ENCODE peak calls at places on chromosomes 13 and 19, in five cellular contexts. A is putamen, M is fibroblast of gingiva, E is left lung, O is heart left ventricle. C is an unnamed sample.

GRCh38 chr13:84500016-84500415 is 617.7 kb upstream of the SLITRK1 start:
- DNase-seq in A (no peak), M (peak), E (no peak), O (no peak), C (no peak)

GRCh38 chr13:40490086-40490723 is 176.2 kb downstream of the FOXO1 start:
- DNase-seq in A (no peak), M (no peak), E (no peak), O (no peak), C (no peak)

GRCh38 chr13:26816876-26817275 is 56.3 kb upstream of the GPR12 start:
- DNase-seq in A (no peak), M (no peak), E (no peak), O (no peak), C (no peak)

GRCh38 chr13:25085125-25085742 is 10.7 kb upstream of the PABPC3 start:
- DNase-seq in A (peak), M (peak), E (no peak), O (no peak), C (peak)

GRCh38 chr19:47414469-47414868 is 4.9 kb downstream of the MEIS3 start:
- DNase-seq in A (no peak), M (no peak), E (no peak), O (no peak), C (no peak)

GRCh38 chr19:49861127-49861526 is 6.2 kb downstream of the PNKP start:
- DNase-seq in A (no peak), M (no peak), E (peak), O (no peak), C (no peak)

GRCh38 chr13:81686877-81687276 is 1346.0 kb upstream of the SPRY2 start:
- DNase-seq in A (peak), M (no peak), E (no peak), O (no peak), C (peak)

GRCh38 chr13:70473912-70474311 is 365.7 kb upstream of the KLHL1 start:
- DNase-seq in A (no peak), M (no peak), E (no peak), O (no peak), C (no peak)

GRCh38 chr13:30466841-30467252 is 1.1 kb upstream of the HMGB1 start:
- DNase-seq in A (no peak), M (no peak), E (no peak), O (no peak), C (no peak)

GRCh38 chr13:21501709-21502108 is 42.6 kb upstream of the ZDHHC20 start:
- DNase-seq in A (no peak), M (no peak), E (no peak), O (no peak), C (no peak)

GRCh38 chr19:38719761-38720558 is 24.3 kb downstream of the CAPN12 start:
- DNase-seq in A (no peak), M (no peak), E (no peak), O (no peak), C (no peak)

GRCh38 chr13:40047322-40047771 is 391.9 kb downstream of the COG6 start:
- DNase-seq in A (no peak), M (no peak), E (no peak), O (no peak), C (no peak)

GRCh38 chr19:17872251-17873001 is 681 bp downstream of the SLC5A5 start:
- DNase-seq in A (no peak), M (no peak), E (no peak), O (no peak), C (no peak)

GRCh38 chr19:17294051-17294891 is 9.0 kb downstream of the ABHD8 start:
- DNase-seq in A (no peak), M (no peak), E (no peak), O (no peak), C (no peak)

GRCh38 chr13:30581582-30581981 is 36.1 kb upstream of the USPL1 start:
- DNase-seq in A (no peak), M (no peak), E (no peak), O (no peak), C (no peak)

GRCh38 chr13:76890036-76890435 is 3.8 kb upstream of the KCTD12 start:
- DNase-seq in A (no peak), M (peak), E (no peak), O (no peak), C (no peak)

GRCh38 chr13:84609716-84610115 is 727.4 kb upstream of the SLITRK1 start:
- DNase-seq in A (no peak), M (no peak), E (no peak), O (no peak), C (no peak)

GRCh38 chr13:33838567-33839131 is 20.7 kb downstream of the RFC3 start:
- DNase-seq in A (no peak), M (peak), E (no peak), O (no peak), C (no peak)

GRCh38 chr19:18340990-18341868 is 831 bp downstream of the PGPEP1 start:
- DNase-seq in A (no peak), M (peak), E (peak), O (peak), C (no peak)

GRCh38 chr13:113946409-113947181 is 27.3 kb downstream of the C13orf46 start:
- DNase-seq in A (no peak), M (no peak), E (no peak), O (no peak), C (no peak)

GRCh38 chr13:41017153-41017552 is 2.0 kb downstream of the ELF1 start:
- DNase-seq in A (no peak), M (no peak), E (no peak), O (no peak), C (no peak)

GRCh38 chr13:40345654-40346372 is 320.6 kb downstream of the FOXO1 start:
- DNase-seq in A (no peak), M (no peak), E (no peak), O (peak), C (peak)

GRCh38 chr13:48125794-48126228 is 30.9 kb upstream of the MED4 start:
- DNase-seq in A (no peak), M (peak), E (no peak), O (peak), C (peak)

GRCh38 chr19:861099-861755 is 1.8 kb downstream of the CFD start:
- DNase-seq in A (no peak), M (no peak), E (no peak), O (no peak), C (no peak)

GRCh38 chr13:52835071-52835793 is 13.2 kb downstream of the PCDH8 start:
- DNase-seq in A (no peak), M (no peak), E (no peak), O (no peak), C (no peak)

GRCh38 chr19:45376045-45376724 is 5.8 kb upstream of the ERCC2 start:
- DNase-seq in A (no peak), M (peak), E (peak), O (peak), C (no peak)

GRCh38 chr19:3656073-3656746 is 29.6 kb upstream of the CACTIN start:
- DNase-seq in A (no peak), M (no peak), E (no peak), O (no peak), C (peak)

GRCh38 chr13:23570099-23570926 is at the start of gene TNFRSF19:
- DNase-seq in A (peak), M (peak), E (no peak), O (peak), C (no peak)

GRCh38 chr19:4327877-4328242 is 10.8 kb downstream of the STAP2 start:
- DNase-seq in A (no peak), M (no peak), E (no peak), O (no peak), C (no peak)

GRCh38 chr19:13270514-13271105 is 120.4 kb downstream of the IER2 start:
- DNase-seq in A (no peak), M (no peak), E (no peak), O (no peak), C (peak)

GRCh38 chr13:44903596-44903995 is 85.7 kb downstream of the NUFIP1 start:
- DNase-seq in A (no peak), M (peak), E (peak), O (peak), C (no peak)

GRCh38 chr13:28494537-28494860 is 429 bp downstream of the FLT1 start:
- DNase-seq in A (no peak), M (no peak), E (no peak), O (no peak), C (peak)

GRCh38 chr13:97307882-97308624 is 85.9 kb downstream of the MBNL2 start:
- DNase-seq in A (peak), M (peak), E (no peak), O (peak), C (peak)

GRCh38 chr19:2887391-2887914 is 13.3 kb upstream of the ZNF57 start:
- DNase-seq in A (peak), M (peak), E (no peak), O (no peak), C (peak)

GRCh38 chr13:111954681-111955411 is 112.1 kb upstream of the SOX1 start:
- DNase-seq in A (no peak), M (no peak), E (no peak), O (no peak), C (no peak)

GRCh38 chr19:39917561-39918182 is 16.8 kb downstream of the FCGBP start:
- DNase-seq in A (no peak), M (no peak), E (no peak), O (no peak), C (no peak)

GRCh38 chr19:28971011-28971410 is 241.9 kb downstream of the UQCRFS1 start:
- DNase-seq in A (no peak), M (no peak), E (no peak), O (no peak), C (no peak)

GRCh38 chr13:77800219-77800618 is 102.7 kb downstream of the SLAIN1 start:
- DNase-seq in A (no peak), M (peak), E (no peak), O (no peak), C (no peak)